ENCODE peak calls at places on chromosomes 12 and 14, in five cellular contexts. E, W, Y, L and V are unnamed samples.

GRCh38 chr14:85587152-85587697 is 57.3 kb downstream of the FLRT2 start:
- DNase-seq in E (no peak), W (no peak), L (no peak), Y (no peak), V (no peak)

GRCh38 chr12:78703820-78704525 is 160.6 kb upstream of the SYT1 start:
- DNase-seq in E (no peak), W (no peak), L (peak), Y (no peak), V (no peak)

GRCh38 chr14:87264386-87264785 is 728.6 kb downstream of the GALC start:
- DNase-seq in E (no peak), L (no peak), Y (no peak), W (no peak), V (no peak)

GRCh38 chr14:54976316-54976715 is 50.6 kb downstream of the WDHD1 start:
- DNase-seq in L (peak), W (no peak), Y (no peak), E (no peak), V (no peak)

GRCh38 chr14:45679852-45680251 is 426.9 kb upstream of the MIS18BP1 start:
- DNase-seq in E (no peak), Y (no peak), W (no peak), L (no peak), V (no peak)

GRCh38 chr14:88218119-88218915 is 104.8 kb downstream of the KCNK10 start:
- DNase-seq in L (no peak), E (no peak), W (no peak), Y (no peak), V (no peak)

GRCh38 chr14:104112609-104113571 is 25.5 kb upstream of the KIF26A start:
- DNase-seq in L (no peak), E (peak), W (no peak), Y (peak), V (no peak)

GRCh38 chr12:101698782-101699347 is 1.4 kb downstream of the CHPT1 start:
- DNase-seq in E (no peak), L (no peak), W (no peak), Y (no peak), V (no peak)

GRCh38 chr12:131672311-131672940 is 38.5 kb upstream of the SFSWAP start:
- DNase-seq in E (no peak), W (no peak), Y (peak), L (no peak), V (no peak)

GRCh38 chr12:96210376-96211055 is 16.3 kb downstream of the ELK3 start:
- DNase-seq in E (no peak), W (no peak), Y (no peak), L (no peak), V (no peak)

GRCh38 chr12:74889563-74890236 is 319.9 kb downstream of the KCNC2 start:
- DNase-seq in L (peak), W (no peak), Y (no peak), E (no peak), V (no peak)

GRCh38 chr12:1297206-1297605 is 297.2 kb downstream of the FBXL14 start:
- DNase-seq in E (no peak), W (no peak), L (no peak), Y (no peak), V (no peak)

GRCh38 chr12:28173440-28173839 is 16.8 kb upstream of the CCDC91 start:
- DNase-seq in W (no peak), E (no peak), Y (no peak), L (no peak), V (no peak)

GRCh38 chr12:99157946-99158345 is 489.6 kb upstream of the GARIN6 start:
- DNase-seq in Y (no peak), W (no peak), L (no peak), E (no peak), V (no peak)

GRCh38 chr14:89534896-89535615 is 118.0 kb upstream of the FOXN3 start:
- DNase-seq in W (no peak), E (no peak), L (peak), Y (no peak), V (no peak)

GRCh38 chr12:67034110-67034879 is 234.9 kb upstream of the CAND1 start:
- DNase-seq in E (no peak), Y (no peak), L (no peak), W (no peak), V (no peak)

GRCh38 chr14:99413172-99413571 is 67.5 kb downstream of the SETD3 start:
- DNase-seq in W (no peak), L (no peak), E (no peak), Y (no peak), V (no peak)

DNA sequence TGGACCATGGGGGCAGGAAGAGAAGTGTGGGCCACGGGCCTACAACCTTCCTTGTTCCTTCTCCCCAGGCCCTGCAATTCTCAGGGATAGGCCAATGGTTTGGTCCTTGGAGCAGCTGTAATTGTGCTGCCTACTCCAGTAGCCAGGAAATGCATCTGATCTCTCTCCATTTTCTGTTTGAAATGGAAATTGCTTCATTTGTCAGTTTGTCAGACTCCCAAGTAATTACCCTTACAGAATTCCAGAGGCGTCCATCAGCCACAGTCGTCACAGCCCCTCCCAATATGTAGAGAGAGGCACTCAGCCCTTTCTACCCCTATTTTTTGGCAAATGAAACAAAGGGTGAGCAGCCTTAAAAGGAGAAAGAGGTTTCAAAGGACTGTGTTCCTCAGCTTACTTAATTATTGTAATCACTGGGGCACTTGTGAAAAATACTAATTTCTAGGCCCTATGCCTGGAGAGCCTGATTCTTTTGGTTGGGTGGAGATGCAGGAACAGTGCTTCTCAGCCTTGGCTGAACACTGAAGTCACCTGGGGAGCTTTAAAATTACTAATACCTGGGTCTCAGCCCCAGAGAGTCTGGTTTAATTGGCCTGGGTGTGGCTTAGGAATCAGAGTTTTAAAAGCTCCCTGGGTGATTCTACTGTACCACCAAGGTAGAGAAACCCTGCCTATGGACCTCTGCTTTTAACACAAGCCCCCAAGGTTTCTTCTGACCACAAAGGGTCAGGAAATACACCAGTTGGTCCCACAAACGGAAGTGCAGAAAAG is 189.9 kb downstream of the EMP1 start:
- DNase-seq in E (no peak), L (no peak), W (no peak), Y (no peak), V (no peak)
- H3K27ac ChIP-seq in E (no peak), L (no peak), W (no peak), Y (no peak), V (no peak)

GRCh38 chr12:55049676-55050075 is 29.9 kb downstream of the NEUROD4 start:
- DNase-seq in W (no peak), L (no peak), Y (no peak), E (no peak), V (no peak)

GRCh38 chr12:55051197-55051920 is 31.6 kb downstream of the NEUROD4 start:
- DNase-seq in Y (no peak), L (no peak), E (no peak), W (no peak), V (no peak)
- TF ChIP-seq CTCF in Y (no peak), L (no peak), E (no peak), W (no peak), V (no peak)

DNA sequence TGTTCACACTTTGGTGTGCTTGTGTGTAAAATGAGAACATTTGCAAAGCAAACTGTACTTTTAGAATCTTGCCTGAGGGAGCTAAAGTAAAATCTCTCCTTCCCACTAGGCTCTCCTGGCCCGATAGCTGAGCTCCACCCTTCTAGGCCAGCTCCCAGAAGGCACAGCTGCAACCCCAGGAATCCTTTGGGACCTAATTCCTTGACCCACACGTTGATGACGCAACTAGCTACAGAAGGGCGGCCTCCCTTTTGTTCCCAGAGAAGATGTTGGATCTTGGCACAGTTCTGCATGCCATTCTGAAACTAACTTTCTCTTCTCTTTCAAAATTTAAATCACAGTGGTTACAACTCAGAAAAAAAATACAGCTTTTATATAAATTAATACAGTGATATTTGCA is 268.1 kb downstream of the EGLN3 start:
- DNase-seq in W (no peak), L (peak), E (no peak), Y (no peak), V (peak)
- H3K27ac ChIP-seq in W (no peak), L (peak), E (no peak), Y (no peak), V (peak)

GRCh38 chr14:61031026-61031425 is 50.0 kb downstream of the SLC38A6 start:
- DNase-seq in Y (no peak), W (no peak), L (no peak), E (no peak), V (no peak)
- TF ChIP-seq CTCF in Y (no peak), W (no peak), L (no peak), E (no peak), V (no peak)

DNA sequence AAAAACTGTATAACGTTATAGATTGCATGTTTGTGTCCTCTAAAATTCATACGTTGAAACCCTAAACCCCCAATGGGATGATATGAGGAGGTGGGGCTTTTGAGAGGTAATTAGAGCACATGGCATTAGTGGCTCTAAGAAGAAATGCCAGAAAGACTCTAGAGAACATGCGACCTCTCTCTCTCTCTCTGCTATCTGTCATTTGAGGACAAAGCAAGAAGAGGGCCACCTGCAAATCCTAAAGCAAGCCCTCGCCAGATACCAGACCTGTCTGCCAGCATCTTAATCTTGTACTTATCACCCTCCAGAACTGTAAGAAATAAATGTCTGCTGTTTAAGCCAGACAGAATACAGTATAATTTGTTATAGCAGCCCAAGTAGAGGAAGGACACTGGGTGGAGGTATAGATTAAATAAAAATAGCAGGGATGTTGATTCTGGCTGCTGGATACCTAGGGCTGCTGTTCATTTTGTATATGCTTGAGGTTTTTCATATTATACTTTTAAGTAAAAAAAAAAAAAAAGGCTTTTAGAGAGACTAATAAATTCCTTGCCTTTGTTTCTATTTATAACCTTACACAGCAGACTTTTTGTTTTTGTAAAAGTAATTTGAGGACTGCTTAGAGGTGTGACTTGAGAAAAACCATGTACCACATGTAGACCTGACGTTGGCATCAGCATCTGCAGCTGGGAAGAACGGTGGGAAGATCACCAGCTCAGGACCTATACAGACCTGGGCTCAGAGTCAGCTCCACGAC is 26.9 kb downstream of the MOK start:
- DNase-seq in W (peak), E (no peak), L (no peak), Y (no peak), V (no peak)
- H3K27ac ChIP-seq in W (peak), E (no peak), L (peak), Y (no peak), V (no peak)

DNA sequence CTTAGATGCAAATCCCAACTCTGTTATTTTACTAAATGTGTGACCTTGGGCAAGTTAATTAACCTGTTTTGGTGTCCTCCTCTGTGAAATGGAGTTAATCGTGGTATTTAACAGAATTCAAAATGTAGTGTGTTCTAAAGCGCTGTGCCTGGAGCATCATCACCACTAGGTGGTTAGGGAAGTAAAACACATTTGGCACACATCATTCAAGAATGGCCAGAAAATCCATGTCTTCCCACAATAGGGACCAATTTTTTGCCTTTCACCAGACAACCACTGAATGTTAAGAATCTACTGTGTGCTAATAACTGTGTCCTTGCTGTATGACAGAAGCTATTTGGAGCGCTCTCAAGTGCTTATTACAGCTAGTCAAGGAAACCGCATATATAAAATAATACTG is 133.4 kb downstream of the MON2 start:
- DNase-seq in Y (no peak), E (no peak), L (no peak), W (no peak), V (no peak)
- TF ChIP-seq CTCF in Y (no peak), E (no peak), L (peak), W (peak), V (no peak)

GRCh38 chr12:69331482-69331845 is 16.7 kb upstream of the LYZ start:
- DNase-seq in L (no peak), E (no peak), W (no peak), Y (no peak), V (no peak)
- H3K27ac ChIP-seq in L (no peak), E (peak), W (no peak), Y (peak), V (no peak)

DNA sequence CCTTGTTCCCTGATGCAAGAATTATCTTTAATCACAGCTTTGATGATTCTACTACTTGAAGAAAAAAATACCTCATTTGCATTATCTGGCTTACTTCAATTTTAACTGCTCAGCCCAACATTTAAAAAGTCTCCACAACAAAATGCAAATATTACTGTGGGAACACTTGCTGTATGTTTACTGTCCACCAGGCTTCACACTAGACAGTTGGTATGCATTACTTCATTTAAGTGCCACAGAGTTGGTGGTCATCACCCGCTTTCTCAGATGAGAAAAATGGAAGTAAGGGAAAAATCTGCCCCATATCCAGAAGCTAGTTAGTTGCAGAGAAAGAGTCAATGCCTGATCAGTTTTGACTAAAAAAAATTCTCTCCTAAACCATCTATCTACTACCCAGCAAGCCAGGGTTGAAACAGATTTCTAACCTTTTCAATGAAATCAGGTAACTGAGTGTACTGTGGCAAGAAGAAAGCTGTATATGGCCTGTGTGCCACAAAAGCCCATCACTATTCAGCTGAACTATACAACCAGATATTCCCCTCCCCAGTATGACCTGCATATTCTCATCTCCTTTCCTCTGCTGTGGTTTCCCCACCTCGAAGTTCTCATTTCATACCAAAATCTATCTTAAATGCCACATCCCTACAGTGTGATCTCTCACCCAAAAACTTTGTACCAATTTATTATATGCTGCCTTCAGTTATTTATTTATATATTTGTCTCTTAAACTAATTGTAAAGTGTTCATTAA is 90.3 kb downstream of the ATP2B1 start:
- DNase-seq in E (no peak), L (no peak), Y (no peak), W (no peak), V (no peak)
- TF ChIP-seq CTCF in E (no peak), L (peak), Y (no peak), W (no peak), V (no peak)

GRCh38 chr14:68193970-68194634 is 374.5 kb downstream of the RAD51B start:
- DNase-seq in W (no peak), E (no peak), Y (no peak), L (no peak), V (no peak)
- H3K27ac ChIP-seq in W (no peak), E (peak), Y (peak), L (no peak), V (no peak)

GRCh38 chr14:50055461-50056228 is 60.7 kb downstream of the VCPKMT start:
- DNase-seq in Y (peak), W (no peak), E (no peak), L (no peak), V (no peak)
- TF ChIP-seq CTCF in Y (no peak), W (peak), E (no peak), L (peak), V (no peak)